ENCODE peak calls at places on chromosomes 12 and 14, in ten cellular contexts. One of them, this sample, is unnamed.

GRCh38 chr12:46430340-46430948 is 57.9 kb upstream of the SLC38A2 start:
- DNase-seq in stomach: no peak
- DNase-seq in ovary: no peak
- DNase-seq in K562: peak
- DNase-seq in prostate gland: no peak
- DNase-seq in esophagus squamous epithelium: no peak
- DNase-seq in thyroid gland: no peak
- DNase-seq in adrenal gland: no peak
- DNase-seq in tibial nerve: no peak
- DNase-seq in A549: peak
- DNase-seq in this sample: no peak

GRCh38 chr12:32754101-32754500 is 1.6 kb downstream of the YARS2 start:
- DNase-seq in stomach: no peak
- DNase-seq in ovary: no peak
- DNase-seq in K562: no peak
- DNase-seq in prostate gland: no peak
- DNase-seq in esophagus squamous epithelium: no peak
- DNase-seq in thyroid gland: no peak
- DNase-seq in adrenal gland: no peak
- DNase-seq in tibial nerve: no peak
- DNase-seq in A549: no peak
- DNase-seq in this sample: no peak

GRCh38 chr12:113237748-113238147 is 16.5 kb downstream of the TPCN1 start:
- DNase-seq in stomach: peak
- DNase-seq in ovary: no peak
- DNase-seq in K562: peak
- DNase-seq in prostate gland: no peak
- DNase-seq in esophagus squamous epithelium: no peak
- DNase-seq in thyroid gland: no peak
- DNase-seq in adrenal gland: peak
- DNase-seq in tibial nerve: no peak
- DNase-seq in A549: no peak
- DNase-seq in this sample: no peak

GRCh38 chr14:95318399-95318834 is 1.3 kb downstream of the CLMN start:
- DNase-seq in stomach: no peak
- DNase-seq in ovary: no peak
- DNase-seq in K562: no peak
- DNase-seq in prostate gland: no peak
- DNase-seq in esophagus squamous epithelium: no peak
- DNase-seq in thyroid gland: no peak
- DNase-seq in adrenal gland: no peak
- DNase-seq in tibial nerve: no peak
- DNase-seq in A549: no peak
- DNase-seq in this sample: peak

GRCh38 chr12:67370979-67371378 is 101.8 kb downstream of the CAND1 start:
- DNase-seq in stomach: no peak
- DNase-seq in ovary: no peak
- DNase-seq in K562: no peak
- DNase-seq in prostate gland: no peak
- DNase-seq in esophagus squamous epithelium: no peak
- DNase-seq in thyroid gland: no peak
- DNase-seq in adrenal gland: no peak
- DNase-seq in tibial nerve: no peak
- DNase-seq in A549: no peak
- DNase-seq in this sample: no peak

GRCh38 chr14:52124791-52125661 is 56.2 kb upstream of the NID2 start:
- DNase-seq in stomach: no peak
- DNase-seq in ovary: no peak
- DNase-seq in K562: no peak
- DNase-seq in prostate gland: no peak
- DNase-seq in esophagus squamous epithelium: no peak
- DNase-seq in thyroid gland: no peak
- DNase-seq in adrenal gland: no peak
- DNase-seq in tibial nerve: no peak
- DNase-seq in A549: peak
- DNase-seq in this sample: no peak

GRCh38 chr12:107179883-107180282 is 86.5 kb upstream of the CRY1 start:
- DNase-seq in stomach: no peak
- DNase-seq in ovary: no peak
- DNase-seq in K562: no peak
- DNase-seq in prostate gland: no peak
- DNase-seq in esophagus squamous epithelium: no peak
- DNase-seq in thyroid gland: no peak
- DNase-seq in adrenal gland: no peak
- DNase-seq in tibial nerve: no peak
- DNase-seq in A549: no peak
- DNase-seq in this sample: no peak

GRCh38 chr14:64764641-64765520 is 60.7 kb downstream of the PLEKHG3 start:
- DNase-seq in stomach: peak
- DNase-seq in ovary: peak
- DNase-seq in K562: peak
- DNase-seq in prostate gland: peak
- DNase-seq in esophagus squamous epithelium: no peak
- DNase-seq in thyroid gland: peak
- DNase-seq in adrenal gland: peak
- DNase-seq in tibial nerve: peak
- DNase-seq in A549: peak
- DNase-seq in this sample: peak

GRCh38 chr12:3035815-3036702 is 41.1 kb upstream of the TSPAN9 start:
- DNase-seq in stomach: no peak
- DNase-seq in ovary: no peak
- DNase-seq in K562: no peak
- DNase-seq in prostate gland: no peak
- DNase-seq in esophagus squamous epithelium: no peak
- DNase-seq in thyroid gland: no peak
- DNase-seq in adrenal gland: no peak
- DNase-seq in tibial nerve: no peak
- DNase-seq in A549: no peak
- DNase-seq in this sample: no peak

GRCh38 chr12:87847147-87847546 is 182.1 kb downstream of the C12orf50 start:
- DNase-seq in stomach: no peak
- DNase-seq in ovary: no peak
- DNase-seq in K562: no peak
- DNase-seq in prostate gland: no peak
- DNase-seq in esophagus squamous epithelium: no peak
- DNase-seq in thyroid gland: no peak
- DNase-seq in adrenal gland: no peak
- DNase-seq in tibial nerve: no peak
- DNase-seq in A549: no peak
- DNase-seq in this sample: no peak

GRCh38 chr12:124919646-124920352 is 5.3 kb upstream of the UBC start:
- DNase-seq in stomach: no peak
- DNase-seq in ovary: no peak
- DNase-seq in K562: no peak
- DNase-seq in prostate gland: no peak
- DNase-seq in esophagus squamous epithelium: no peak
- DNase-seq in thyroid gland: no peak
- DNase-seq in adrenal gland: no peak
- DNase-seq in tibial nerve: no peak
- DNase-seq in A549: no peak
- DNase-seq in this sample: no peak

GRCh38 chr12:14554281-14555008 is 13.2 kb downstream of the PLBD1 start:
- DNase-seq in stomach: peak
- DNase-seq in ovary: no peak
- DNase-seq in K562: peak
- DNase-seq in prostate gland: peak
- DNase-seq in esophagus squamous epithelium: no peak
- DNase-seq in thyroid gland: peak
- DNase-seq in adrenal gland: peak
- DNase-seq in tibial nerve: peak
- DNase-seq in A549: no peak
- DNase-seq in this sample: peak

GRCh38 chr12:63874897-63875296 is 30.4 kb downstream of the SRGAP1 start:
- DNase-seq in stomach: no peak
- DNase-seq in ovary: no peak
- DNase-seq in K562: no peak
- DNase-seq in prostate gland: no peak
- DNase-seq in esophagus squamous epithelium: no peak
- DNase-seq in thyroid gland: no peak
- DNase-seq in adrenal gland: no peak
- DNase-seq in tibial nerve: no peak
- DNase-seq in A549: no peak
- DNase-seq in this sample: no peak

GRCh38 chr12:63877693-63878092 is 33.2 kb downstream of the SRGAP1 start:
- DNase-seq in stomach: no peak
- DNase-seq in ovary: no peak
- DNase-seq in K562: no peak
- DNase-seq in prostate gland: no peak
- DNase-seq in esophagus squamous epithelium: no peak
- DNase-seq in thyroid gland: no peak
- DNase-seq in adrenal gland: no peak
- DNase-seq in tibial nerve: no peak
- DNase-seq in A549: no peak
- DNase-seq in this sample: no peak

GRCh38 chr12:63880742-63881141 is 36.2 kb downstream of the SRGAP1 start:
- DNase-seq in stomach: no peak
- DNase-seq in ovary: no peak
- DNase-seq in K562: no peak
- DNase-seq in prostate gland: no peak
- DNase-seq in esophagus squamous epithelium: no peak
- DNase-seq in thyroid gland: no peak
- DNase-seq in adrenal gland: no peak
- DNase-seq in tibial nerve: no peak
- DNase-seq in A549: no peak
- DNase-seq in this sample: no peak

GRCh38 chr12:63875703-63876102 is 31.2 kb downstream of the SRGAP1 start:
- DNase-seq in stomach: no peak
- DNase-seq in ovary: no peak
- DNase-seq in K562: no peak
- DNase-seq in prostate gland: no peak
- DNase-seq in esophagus squamous epithelium: no peak
- DNase-seq in thyroid gland: no peak
- DNase-seq in adrenal gland: no peak
- DNase-seq in tibial nerve: no peak
- DNase-seq in A549: no peak
- DNase-seq in this sample: no peak

GRCh38 chr12:63876980-63877379 is 32.5 kb downstream of the SRGAP1 start:
- DNase-seq in stomach: no peak
- DNase-seq in ovary: no peak
- DNase-seq in K562: no peak
- DNase-seq in prostate gland: no peak
- DNase-seq in esophagus squamous epithelium: no peak
- DNase-seq in thyroid gland: no peak
- DNase-seq in adrenal gland: no peak
- DNase-seq in tibial nerve: no peak
- DNase-seq in A549: no peak
- DNase-seq in this sample: no peak
- H3K27ac ChIP-seq in stomach: no peak
- H3K27ac ChIP-seq in ovary: no peak
- H3K27ac ChIP-seq in K562: no peak
- H3K27ac ChIP-seq in prostate gland: no peak
- H3K27ac ChIP-seq in esophagus squamous epithelium: no peak
- H3K27ac ChIP-seq in thyroid gland: no peak
- H3K27ac ChIP-seq in adrenal gland: no peak
- H3K27ac ChIP-seq in tibial nerve: no peak
- H3K27ac ChIP-seq in A549: peak
- H3K27ac ChIP-seq in this sample: no peak

DNA sequence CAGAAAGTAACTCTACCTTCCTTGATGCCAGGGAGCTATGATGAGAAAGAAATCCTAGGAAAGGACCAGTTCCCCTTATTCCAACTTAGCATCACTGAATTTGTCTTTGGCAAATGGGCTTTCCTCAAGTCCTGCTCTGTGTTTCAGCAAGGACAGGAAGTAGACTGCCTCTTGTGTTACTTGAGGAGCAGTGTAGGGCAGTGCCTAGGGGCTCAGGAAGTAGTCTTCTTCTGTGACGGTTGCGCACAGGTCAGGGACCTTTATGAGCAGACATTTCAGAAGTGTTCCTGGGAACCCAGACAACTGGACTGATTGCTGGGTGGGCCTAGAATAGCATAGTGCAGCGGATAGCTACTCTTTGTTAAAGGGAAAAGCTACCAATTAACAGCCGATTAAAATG is 2.7 kb downstream of the LGALS3 start:
- DNase-seq in stomach: no peak
- DNase-seq in ovary: no peak
- DNase-seq in K562: no peak
- DNase-seq in prostate gland: no peak
- DNase-seq in esophagus squamous epithelium: no peak
- DNase-seq in thyroid gland: no peak
- DNase-seq in adrenal gland: no peak
- DNase-seq in tibial nerve: no peak
- DNase-seq in A549: no peak
- DNase-seq in this sample: no peak
- TF ChIP-seq CTCF in stomach: no peak
- TF ChIP-seq CTCF in ovary: no peak
- TF ChIP-seq CTCF in K562: no peak
- TF ChIP-seq CTCF in prostate gland: no peak
- TF ChIP-seq CTCF in esophagus squamous epithelium: no peak
- TF ChIP-seq CTCF in thyroid gland: no peak
- TF ChIP-seq CTCF in adrenal gland: no peak
- TF ChIP-seq CTCF in tibial nerve: no peak
- TF ChIP-seq CTCF in A549: no peak
- TF ChIP-seq CTCF in this sample: peak

DNA sequence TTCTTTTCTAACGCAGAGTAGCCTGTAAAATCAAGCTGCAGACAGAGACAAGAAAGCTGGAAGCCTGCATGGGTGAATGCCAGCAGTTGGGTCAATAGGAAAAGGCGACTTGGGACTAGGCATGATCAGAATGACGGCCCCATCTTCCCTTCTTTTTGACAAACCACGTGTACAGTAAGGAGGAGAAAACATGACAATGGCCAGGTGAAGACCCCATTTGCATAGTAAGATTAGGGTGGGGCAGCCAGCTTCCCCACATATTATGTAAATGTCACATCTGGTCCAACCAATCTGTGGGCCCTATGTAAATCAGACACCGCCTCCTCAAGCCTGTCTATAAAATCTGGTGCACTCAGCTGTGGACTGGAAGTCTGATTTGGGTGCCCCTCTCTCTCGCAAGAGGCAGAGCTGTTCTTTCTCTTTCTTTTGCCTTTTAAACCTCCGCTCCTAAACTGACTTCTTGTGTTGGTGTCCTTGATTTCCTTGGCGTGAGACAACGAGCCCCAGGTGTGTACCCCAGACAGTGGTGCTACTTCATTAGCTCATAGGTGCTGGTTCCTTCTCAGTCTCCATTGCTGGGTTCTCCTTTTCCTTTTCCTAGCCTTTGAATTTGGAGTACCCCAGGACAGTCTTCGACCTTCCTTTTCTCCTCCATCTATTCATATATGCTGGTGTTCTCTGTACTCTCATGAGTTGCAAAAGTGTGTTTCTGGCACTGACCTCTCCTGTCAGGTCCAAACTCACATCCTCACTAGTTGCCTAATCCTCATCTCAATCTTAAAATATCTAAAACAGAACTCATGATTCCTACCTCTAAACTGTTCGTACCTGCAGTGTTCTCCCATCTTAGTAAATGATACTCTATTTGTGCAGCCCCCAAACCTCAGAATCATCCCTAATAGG is 9.4 kb upstream of the DHRS7 start:
- DNase-seq in stomach: no peak
- DNase-seq in ovary: no peak
- DNase-seq in K562: no peak
- DNase-seq in prostate gland: no peak
- DNase-seq in esophagus squamous epithelium: no peak
- DNase-seq in thyroid gland: no peak
- DNase-seq in adrenal gland: no peak
- DNase-seq in tibial nerve: no peak
- DNase-seq in A549: no peak
- DNase-seq in this sample: no peak
- TF ChIP-seq POLR2A in stomach: no peak
- TF ChIP-seq POLR2A in ovary: no peak
- TF ChIP-seq POLR2A in K562: no peak
- TF ChIP-seq POLR2A in prostate gland: no peak
- TF ChIP-seq POLR2A in esophagus squamous epithelium: no peak
- TF ChIP-seq POLR2A in thyroid gland: no peak
- TF ChIP-seq POLR2A in adrenal gland: no peak
- TF ChIP-seq POLR2A in tibial nerve: no peak
- TF ChIP-seq POLR2A in A549: no peak
- TF ChIP-seq POLR2A in this sample: no peak

GRCh38 chr12:19746471-19746870 is 307.2 kb downstream of the AEBP2 start:
- DNase-seq in stomach: no peak
- DNase-seq in ovary: no peak
- DNase-seq in K562: no peak
- DNase-seq in prostate gland: no peak
- DNase-seq in esophagus squamous epithelium: no peak
- DNase-seq in thyroid gland: no peak
- DNase-seq in adrenal gland: no peak
- DNase-seq in tibial nerve: no peak
- DNase-seq in A549: no peak
- DNase-seq in this sample: no peak
- H3K27ac ChIP-seq in stomach: no peak
- H3K27ac ChIP-seq in ovary: no peak
- H3K27ac ChIP-seq in K562: no peak
- H3K27ac ChIP-seq in prostate gland: peak
- H3K27ac ChIP-seq in esophagus squamous epithelium: no peak
- H3K27ac ChIP-seq in thyroid gland: no peak
- H3K27ac ChIP-seq in adrenal gland: no peak
- H3K27ac ChIP-seq in tibial nerve: no peak
- H3K27ac ChIP-seq in A549: no peak
- H3K27ac ChIP-seq in this sample: no peak